ENCODE peak calls at places on chromosomes 12 and 14, in five cellular contexts. O is activated naive CD4-positive, alpha-beta T cell; C is activated naive CD8-positive, alpha-beta T cell treated with anti-CD3 and anti-CD28 coated beads, Interleukin-2, amount 50 U/mL, for 24 hours; H is AG09319; T is NCI-H524. G is an unnamed sample.

GRCh38 chr14:53613404-53614253 is 343.0 kb downstream of the BMP4 start:
- DNase-seq in O (no peak), C (no peak), T (no peak), H (no peak), G (no peak)

GRCh38 chr12:112170376-112170775 is 45.0 kb downstream of the TRAFD1 start:
- DNase-seq in C (peak), T (no peak), O (no peak), H (no peak), G (no peak)

GRCh38 chr12:50050410-50051280 is 6.8 kb upstream of the ASIC1 start:
- DNase-seq in H (no peak), O (no peak), C (no peak), T (peak), G (peak)

GRCh38 chr12:69278814-69279782 is 39.7 kb downstream of the CPSF6 start:
- DNase-seq in O (no peak), T (no peak), H (no peak), C (no peak), G (no peak)

GRCh38 chr14:94882401-94882800 is 112.5 kb upstream of the GSC start:
- DNase-seq in O (no peak), T (no peak), H (no peak), C (no peak), G (no peak)

GRCh38 chr12:75706786-75707605 is 195.6 kb upstream of the KRR1 start:
- DNase-seq in C (no peak), O (no peak), T (no peak), H (no peak), G (no peak)

GRCh38 chr12:123150273-123150803 is 552 bp downstream of the PITPNM2 start:
- DNase-seq in C (peak), H (no peak), T (no peak), O (no peak), G (peak)

GRCh38 chr14:50099335-50099734 is 17.0 kb downstream of the VCPKMT start:
- DNase-seq in T (no peak), C (no peak), O (no peak), H (no peak), G (no peak)

GRCh38 chr12:132197581-132198281 is 53.5 kb downstream of the NOC4L start:
- DNase-seq in O (no peak), T (no peak), C (no peak), H (no peak), G (no peak)

GRCh38 chr14:59140441-59140840 is 48.0 kb upstream of the DAAM1 start:
- DNase-seq in H (no peak), O (no peak), C (no peak), T (peak), G (no peak)

GRCh38 chr14:61296707-61297502 is 15.8 kb upstream of the TMEM30B start:
- DNase-seq in C (no peak), T (peak), O (no peak), H (no peak), G (no peak)

GRCh38 chr12:6424008-6424347 is 20.8 kb upstream of the CD27 start:
- DNase-seq in H (no peak), C (no peak), T (no peak), O (no peak), G (no peak)

GRCh38 chr14:32560213-32560857 is 231.2 kb downstream of the AKAP6 start:
- DNase-seq in C (peak), O (no peak), H (peak), T (peak), G (no peak)

GRCh38 chr12:71556881-71557280 is 106.8 kb downstream of the ZFC3H1 start:
- DNase-seq in T (no peak), O (no peak), C (no peak), H (peak), G (no peak)